ENCODE peak calls at places on chromosomes 16 and 17, in seven cellular contexts. L is tibial artery, S is heart left ventricle, Z is transverse colon, N is left ventricle myocardium inferior, O is astrocyte of the cerebellum, K is upper lobe of right lung. R is an unnamed sample.

GRCh38 chr17:81383504-81384421 is 11.5 kb upstream of the BAHCC1 start:
- DNase-seq in L (no peak), S (no peak), Z (no peak), N (no peak), O (no peak), K (peak; percentile 58), R (no peak)

GRCh38 chr17:32010114-32010513 is 2.9 kb downstream of the LRRC37B start:
- DNase-seq in L (no peak), S (no peak), Z (no peak), N (no peak), O (no peak), K (no peak), R (no peak)

GRCh38 chr16:54135361-54136275 is 151.0 kb downstream of the IRX3 start:
- DNase-seq in L (no peak), S (no peak), Z (no peak), N (no peak), O (peak; percentile 9), K (no peak), R (peak; percentile 77)

GRCh38 chr16:51431517-51432241 is 280.6 kb upstream of the SALL1 start:
- DNase-seq in L (no peak), S (no peak), Z (peak; percentile 8), N (no peak), O (peak; percentile 97), K (no peak), R (peak; percentile 89)

GRCh38 chr16:73143681-73144370 is 95.9 kb upstream of the ZFHX3 start:
- DNase-seq in L (no peak), S (no peak), Z (no peak), N (no peak), O (no peak), K (no peak), R (no peak)

GRCh38 chr17:77796201-77796860 is 162.2 kb upstream of the TNRC6C start:
- DNase-seq in L (peak; percentile 60), S (peak; percentile 18), Z (no peak), N (no peak), O (no peak), K (no peak), R (no peak)

GRCh38 chr16:85680352-85680944 is 8.3 kb downstream of the GINS2 start:
- DNase-seq in L (no peak), S (no peak), Z (no peak), N (no peak), O (no peak), K (no peak), R (no peak)

GRCh38 chr17:62627904-62628603 is 584 bp downstream of the MRC2 start:
- DNase-seq in L (peak; percentile 50), S (peak; percentile 64), Z (peak; percentile 28), N (peak; percentile 54), O (no peak), K (peak; percentile 79), R (peak; percentile 79)

GRCh38 chr16:71840052-71840451 is 5.7 kb upstream of the ATXN1L start:
- DNase-seq in L (no peak), S (no peak), Z (no peak), N (no peak), O (no peak), K (no peak), R (no peak)

GRCh38 chr16:67114793-67115192 is 5.1 kb downstream of the PHAF1 start:
- DNase-seq in L (no peak), S (no peak), Z (no peak), N (no peak), O (no peak), K (no peak), R (no peak)

GRCh38 chr17:41917192-41917591 is 1.6 kb downstream of the ACLY start:
- DNase-seq in L (no peak), S (no peak), Z (no peak), N (no peak), O (peak; percentile 38), K (no peak), R (peak; percentile 64)

DNA sequence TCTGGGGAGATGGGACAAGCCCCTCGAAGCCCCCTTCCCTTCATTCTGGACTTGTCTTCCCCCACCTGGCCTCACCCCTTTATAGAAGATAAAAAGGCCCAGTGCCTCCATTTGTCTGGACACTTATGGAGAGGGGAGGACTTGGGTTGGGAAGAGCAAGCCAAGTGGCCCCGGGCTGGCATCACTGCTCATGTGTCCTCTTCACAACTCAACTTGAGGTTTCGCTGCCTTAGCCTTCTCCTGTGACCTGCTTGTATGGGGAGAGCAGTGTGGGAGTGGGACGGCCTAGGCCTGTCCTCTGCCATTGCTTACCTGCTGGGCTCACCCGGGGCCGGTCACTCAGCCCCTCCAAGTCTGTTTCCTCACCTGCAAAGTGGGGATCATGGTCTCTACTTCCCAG is 1.4 kb downstream of the PAQR4 start:
- DNase-seq in L (no peak), S (no peak), Z (no peak), N (no peak), O (no peak), K (no peak), R (no peak)
- H3K4me3 ChIP-seq in L (no peak overlapping the region), S (peak overlapping the region; percentile 77), Z (peak overlapping the region; percentile 80), N (peak overlapping the region; percentile 85), O (peak overlapping the region; percentile 42), K (peak overlapping the region; percentile 71), R (no peak overlapping the region)

GRCh38 chr16:52976539-52977167 is 76.0 kb downstream of the CHD9NB start:
- DNase-seq in L (no peak), S (no peak), Z (no peak), N (no peak), O (no peak), K (no peak), R (peak; percentile 61)
- TF ChIP-seq CTCF in L (peak; percentile 24), S (peak; percentile 8), Z (peak; percentile 21), N (peak; percentile 51), O (peak; percentile 15), K (peak; percentile 40), R (peak; percentile 56)

GRCh38 chr17:47941246-47941997 is at the start of gene PNPO:
- DNase-seq in L (peak; percentile 97), S (peak; percentile 95), Z (peak; percentile 96), N (peak; percentile 92), O (peak; percentile 96), K (peak; percentile 95), R (peak; percentile 98)

GRCh38 chr17:47941998-47942490 is 673 bp downstream of the PNPO start:
- DNase-seq in L (no peak), S (no peak), Z (no peak), N (no peak), O (no peak), K (no peak), R (no peak)

GRCh38 chr17:47945529-47946508 is 4.4 kb downstream of the PNPO start:
- DNase-seq in L (no peak), S (peak; percentile 36), Z (no peak), N (no peak), O (no peak), K (no peak), R (no peak)

GRCh38 chr17:47945080-47945479 is 3.7 kb downstream of the PNPO start:
- DNase-seq in L (no peak), S (no peak), Z (no peak), N (no peak), O (no peak), K (no peak), R (peak; percentile 70)

GRCh38 chr17:47942568-47942967 is 1.2 kb downstream of the PNPO start:
- DNase-seq in L (no peak), S (no peak), Z (no peak), N (no peak), O (no peak), K (no peak), R (no peak)
- H3K4me3 ChIP-seq in L (no peak overlapping the region), S (peak overlapping the region; percentile 82), Z (peak overlapping the region; percentile 65), N (peak overlapping the region; percentile 85), O (peak overlapping the region; percentile 52), K (peak overlapping the region; percentile 96), R (peak overlapping the region; percentile 86)

DNA sequence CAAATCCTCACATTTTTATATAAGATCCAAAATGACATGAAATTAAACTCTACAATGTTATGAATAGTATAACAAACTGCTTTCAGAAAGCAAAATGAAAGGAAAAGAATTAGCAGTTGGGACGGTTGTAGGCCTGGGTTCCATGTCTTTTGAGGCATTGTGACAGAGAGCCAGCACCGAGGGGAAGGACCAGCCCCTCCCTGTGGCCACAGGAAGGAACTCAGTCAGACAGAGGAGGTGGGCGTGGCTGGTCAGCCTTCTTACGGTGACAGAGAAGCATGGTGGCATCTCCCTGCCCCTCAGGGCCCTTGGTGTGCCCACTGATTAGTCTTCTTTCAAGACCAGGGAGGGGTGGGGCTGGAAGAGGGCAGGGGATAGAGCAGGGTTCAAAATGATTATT is 5.7 kb downstream of the ZNF319 start:
- DNase-seq in L (peak; percentile 59), S (peak; percentile 66), Z (peak; percentile 51), N (peak; percentile 47), O (no peak), K (peak; percentile 84), R (peak; percentile 50)
- TF ChIP-seq CTCF in L (no peak), S (no peak), Z (peak; percentile 6), N (peak; percentile 50), O (peak; percentile 50), K (peak; percentile 41), R (peak; percentile 44)

R was measured in fibroblast of pulmonary artery.